ENCODE peak calls at places on chromosomes 16 and 17, in five cellular contexts. D, J, C, N and H are unnamed samples.

GRCh38 chr17:68288804-68289203 is 2.1 kb downstream of the SLC16A6 start:
- DNase-seq in D (no peak), J (no peak), C (no peak), N (peak), H (no peak)

GRCh38 chr16:67470314-67470713 is 10.6 kb downstream of the ATP6V0D1 start:
- DNase-seq in D (peak), J (no peak), C (no peak), N (no peak), H (no peak)

GRCh38 chr17:81879121-81879520 is 8.0 kb upstream of the ARHGDIA start:
- DNase-seq in D (no peak), J (no peak), C (no peak), N (no peak), H (no peak)

GRCh38 chr16:87945351-87946042 is 5.7 kb upstream of the BANP start:
- DNase-seq in D (no peak), J (no peak), C (peak), N (peak), H (peak)

GRCh38 chr16:87550510-87550961 is 51.8 kb upstream of the JPH3 start:
- DNase-seq in D (peak), J (no peak), C (no peak), N (peak), H (no peak)

GRCh38 chr17:78674156-78674555 is 97.0 kb upstream of the DNAH17 start:
- DNase-seq in D (no peak), J (no peak), C (no peak), N (no peak), H (no peak)

GRCh38 chr16:85187002-85187401 is 74.7 kb upstream of the CIBAR2 start:
- DNase-seq in D (no peak), J (no peak), C (no peak), N (no peak), H (peak)

GRCh38 chr17:6712854-6713129 is 377 bp downstream of the SLC13A5 start:
- DNase-seq in D (no peak), J (no peak), C (no peak), N (no peak), H (no peak)

GRCh38 chr17:56913000-56913866 is 616 bp downstream of the TRIM25 start:
- DNase-seq in D (no peak), J (no peak), C (no peak), N (peak), H (peak)

GRCh38 chr16:85528528-85529387 is 84.4 kb upstream of the GSE1 start:
- DNase-seq in D (no peak), J (no peak), C (no peak), N (no peak), H (no peak)

GRCh38 chr17:17107281-17107680 is 65.0 kb downstream of the MPRIP start:
- DNase-seq in D (no peak), J (no peak), C (no peak), N (no peak), H (no peak)
- H3K4me3 ChIP-seq in D (no peak), J (no peak), C (no peak), N (no peak), H (no peak)

GRCh38 chr16:46727184-46727583 is 21.0 kb downstream of the MYLK3 start:
- DNase-seq in D (no peak), J (no peak), C (no peak), N (no peak), H (no peak)

GRCh38 chr16:46729326-46729995 is 18.7 kb downstream of the MYLK3 start:
- DNase-seq in D (no peak), J (no peak), C (no peak), N (no peak), H (no peak)

GRCh38 chr16:46730126-46730525 is 18.0 kb downstream of the MYLK3 start:
- DNase-seq in D (no peak), J (no peak), C (no peak), N (no peak), H (no peak)

GRCh38 chr16:46727630-46728029 is 20.5 kb downstream of the MYLK3 start:
- DNase-seq in D (no peak), J (no peak), C (no peak), N (no peak), H (no peak)

GRCh38 chr16:46728804-46729203 is 19.3 kb downstream of the MYLK3 start:
- DNase-seq in D (peak), J (no peak), C (no peak), N (no peak), H (no peak)
- H3K4me3 ChIP-seq in D (no peak), J (no peak), C (no peak), N (no peak), H (no peak)

GRCh38 chr17:35496470-35497290 is 40.8 kb downstream of the SLFN12L start:
- DNase-seq in D (no peak), J (no peak), C (no peak), N (no peak), H (no peak)
- H3K4me3 ChIP-seq in D (no peak), J (no peak), C (no peak), N (no peak), H (no peak)

GRCh38 chr17:49946208-49946607 is 22.8 kb upstream of the DLX4 start:
- DNase-seq in D (no peak), J (no peak), C (no peak), N (no peak), H (no peak)
- H3K4me3 ChIP-seq in D (no peak), J (no peak), C (no peak), N (no peak), H (no peak)

GRCh38 chr16:84071151-84071550 is 28.6 kb upstream of the SLC38A8 start:
- DNase-seq in D (no peak), J (no peak), C (no peak), N (no peak), H (no peak)
- H3K4me3 ChIP-seq in D (no peak), J (no peak), C (no peak), N (no peak), H (no peak)

DNA sequence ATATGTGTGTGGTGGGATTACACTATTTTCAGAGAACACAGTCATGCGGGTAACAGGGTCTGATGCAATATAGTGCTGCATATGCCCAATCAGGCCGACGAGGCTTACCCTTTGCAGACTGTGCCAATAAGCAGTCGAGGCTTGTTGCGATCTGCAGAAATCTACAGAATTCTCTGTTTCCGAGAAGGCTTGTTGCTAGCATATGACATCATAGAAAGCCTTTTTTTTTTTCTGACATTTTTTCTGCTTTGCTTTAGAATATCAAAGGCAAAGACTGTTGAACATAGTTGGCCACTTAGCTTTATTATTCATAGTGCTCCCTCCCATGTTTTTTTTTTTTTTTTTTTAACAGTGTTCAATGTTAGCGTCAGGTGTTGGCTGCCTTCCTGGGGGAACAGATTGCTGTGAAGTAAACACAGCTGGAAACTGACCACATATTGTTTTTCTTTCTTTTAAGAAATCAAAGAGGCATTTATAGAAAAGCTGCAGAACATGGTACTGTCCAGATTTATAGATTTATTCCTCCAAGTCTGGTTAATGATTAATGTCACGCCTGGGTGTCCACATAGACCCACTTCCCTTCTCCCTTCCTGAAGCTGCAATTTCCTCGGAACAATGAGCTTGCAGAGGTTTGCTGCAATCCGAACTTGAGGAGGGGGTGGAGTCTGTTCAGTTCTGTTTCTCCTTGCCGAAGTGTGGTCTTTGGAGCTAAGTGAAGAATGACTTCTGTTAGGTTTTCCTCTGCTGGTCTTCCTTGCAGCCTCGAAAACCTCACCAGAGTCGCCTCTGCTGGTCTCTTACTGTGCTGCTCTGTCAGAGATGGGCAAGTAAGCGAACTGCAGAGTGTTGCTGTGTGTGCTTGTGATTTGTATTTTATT is 87.3 kb downstream of the MAP2K6 start:
- DNase-seq in D (peak), J (no peak), C (no peak), N (peak), H (peak)
- H3K4me3 ChIP-seq in D (peak), J (peak), C (peak), N (peak), H (peak)

GRCh38 chr17:44110011-44110686 is 13.3 kb downstream of the HDAC5 start:
- DNase-seq in D (no peak), J (no peak), C (no peak), N (no peak), H (no peak)
- H3K4me3 ChIP-seq in D (peak), J (peak), C (peak), N (no peak), H (peak)

GRCh38 chr17:55268649-55269480 is 4.1 kb downstream of the HLF start:
- DNase-seq in D (no peak), J (no peak), C (no peak), N (no peak), H (no peak)

GRCh38 chr17:55267777-55268648 is 3.3 kb downstream of the HLF start:
- DNase-seq in D (peak), J (no peak), C (no peak), N (no peak), H (no peak)

GRCh38 chr17:55266051-55266957 is 1.5 kb downstream of the HLF start:
- DNase-seq in D (peak), J (no peak), C (no peak), N (peak), H (no peak)

GRCh38 chr17:55265434-55266021 is 768 bp downstream of the HLF start:
- DNase-seq in D (peak), J (no peak), C (no peak), N (no peak), H (no peak)

GRCh38 chr17:55266958-55267688 is 2.4 kb downstream of the HLF start:
- DNase-seq in D (peak), J (no peak), C (no peak), N (no peak), H (no peak)
- H3K4me3 ChIP-seq in D (peak), J (peak), C (no peak), N (no peak), H (no peak)

GRCh38 chr16:77331802-77332586 is 102.8 kb downstream of the ADAMTS18 start:
- DNase-seq in D (no peak), J (no peak), C (no peak), N (no peak), H (peak)

GRCh38 chr16:77327717-77328116 is 107.1 kb downstream of the ADAMTS18 start:
- DNase-seq in D (no peak), J (no peak), C (no peak), N (no peak), H (no peak)

GRCh38 chr16:77332792-77333191 is 102.0 kb downstream of the ADAMTS18 start:
- DNase-seq in D (no peak), J (no peak), C (peak), N (no peak), H (peak)

GRCh38 chr16:77335652-77336234 is 99.1 kb downstream of the ADAMTS18 start:
- DNase-seq in D (no peak), J (no peak), C (no peak), N (peak), H (no peak)

GRCh38 chr16:77330332-77331043 is 104.3 kb downstream of the ADAMTS18 start:
- DNase-seq in D (no peak), J (no peak), C (no peak), N (peak), H (no peak)
- H3K4me3 ChIP-seq in D (no peak), J (no peak), C (no peak), N (peak), H (no peak)

GRCh38 chr16:57629516-57630401 is 1.3 kb downstream of the ADGRG1 start:
- DNase-seq in D (no peak), J (no peak), C (no peak), N (no peak), H (no peak)
- H3K4me3 ChIP-seq in D (no peak), J (peak), C (no peak), N (no peak), H (no peak)